ENCODE peak calls at places on chromosomes 13 and 19, in eight cellular contexts. K, L, U, S, A, Z, F and R are unnamed samples.

GRCh38 chr19:42208612-42209011 is 8.9 kb downstream of the DEDD2 start:
- DNase-seq in A (no peak), L (no peak), K (no peak), F (no peak), U (no peak), Z (no peak), S (no peak), R (no peak)

GRCh38 chr13:93270769-93271753 is 44.5 kb downstream of the GPC6 start:
- DNase-seq in F (no peak), U (no peak), Z (no peak), A (no peak), K (no peak), L (no peak), S (no peak), R (peak; percentile 43)

GRCh38 chr19:18814063-18814462 is 17.7 kb upstream of the UPF1 start:
- DNase-seq in U (no peak), K (no peak), Z (no peak), S (no peak), A (no peak), L (no peak), F (peak; percentile 54), R (no peak)

GRCh38 chr13:46575321-46575721 is 22.4 kb downstream of the LRCH1 start:
- DNase-seq in U (no peak), L (no peak), F (peak; percentile 79), S (no peak), K (no peak), Z (no peak), A (no peak), R (peak; percentile 60)

GRCh38 chr13:70249332-70250064 is 141.2 kb upstream of the KLHL1 start:
- DNase-seq in K (no peak), L (no peak), A (peak; percentile 99), Z (no peak), F (peak; percentile 50), U (no peak), S (no peak), R (peak; percentile 78)

GRCh38 chr19:56671613-56671994 is at the start of gene ZNF835:
- DNase-seq in A (peak; percentile 18), Z (peak; percentile 93), S (peak; percentile 99), L (peak; percentile 86), F (peak; percentile 22), K (peak; percentile 79), U (peak; percentile 90), R (peak; percentile 38)

GRCh38 chr13:81388400-81388799 is 1047.5 kb upstream of the SPRY2 start:
- DNase-seq in K (no peak), A (no peak), U (no peak), Z (no peak), L (no peak), S (no peak), F (no peak), R (no peak)

GRCh38 chr13:50230365-50230978 is 215.2 kb downstream of the KCNRG start:
- DNase-seq in K (no peak), F (peak; percentile 90), S (no peak), Z (no peak), U (no peak), L (no peak), A (peak; percentile 87), R (peak; percentile 90)

GRCh38 chr13:52975969-52976368 is 52.6 kb upstream of the OLFM4 start:
- DNase-seq in A (no peak), Z (no peak), S (no peak), L (no peak), F (no peak), K (no peak), U (no peak), R (no peak)

GRCh38 chr19:19434483-19435045 is 29.1 kb downstream of the GATAD2A start:
- DNase-seq in S (peak; percentile 32), U (peak; percentile 50), K (no peak), F (peak; percentile 84), L (no peak), A (no peak), Z (peak; percentile 77), R (peak; percentile 30)

GRCh38 chr13:30026093-30026492 is 175.7 kb upstream of the UBL3 start:
- DNase-seq in S (no peak), L (no peak), Z (no peak), A (no peak), F (peak; percentile 21), U (no peak), K (no peak), R (peak; percentile 41)

GRCh38 chr19:14072535-14073231 is at the start of gene MISP3:
- DNase-seq in F (no peak), U (peak; percentile 87), A (no peak), Z (no peak), K (peak; percentile 36), S (peak; percentile 61), L (no peak), R (peak; percentile 25)

GRCh38 chr13:86000546-86000945 is 201.3 kb upstream of the SLITRK6 start:
- DNase-seq in F (no peak), S (no peak), L (no peak), K (no peak), Z (no peak), U (no peak), A (peak; percentile 82), R (no peak)

GRCh38 chr13:34913040-34913439 is 29.0 kb upstream of the NBEA start:
- DNase-seq in K (no peak), S (no peak), L (peak; percentile 63), Z (no peak), A (peak; percentile 15), U (no peak), F (peak; percentile 23), R (peak; percentile 36)

GRCh38 chr19:45276284-45276687 is 25.2 kb downstream of the MARK4 start:
- DNase-seq in L (no peak), U (no peak), F (peak; percentile 23), K (no peak), Z (peak; percentile 57), A (no peak), S (no peak), R (peak; percentile 53)

GRCh38 chr13:43289458-43290255 is 266.3 kb downstream of the DNAJC15 start:
- DNase-seq in Z (no peak), F (no peak), U (no peak), K (no peak), S (no peak), A (no peak), L (no peak), R (peak; percentile 16)

GRCh38 chr19:53965091-53965490 is 2.4 kb downstream of the CACNG8 start:
- DNase-seq in S (no peak), L (no peak), K (no peak), A (no peak), F (peak; percentile 61), U (no peak), Z (no peak), R (no peak)

GRCh38 chr19:35236638-35237400 is 8.3 kb upstream of the FAM187B start:
- DNase-seq in S (no peak), K (no peak), F (no peak), Z (no peak), A (no peak), U (no peak), L (no peak), R (no peak)

GRCh38 chr13:114067381-114067885 is 65.0 kb downstream of the RASA3 start:
- DNase-seq in K (no peak), A (no peak), S (no peak), U (no peak), Z (no peak), F (peak; percentile 29), L (no peak), R (no peak)

GRCh38 chr13:106685142-106685541 is 117.2 kb upstream of the ARGLU1 start:
- DNase-seq in F (no peak), Z (no peak), S (no peak), L (no peak), A (no peak), K (no peak), U (no peak), R (no peak)

GRCh38 chr13:31790992-31791391 is 51.7 kb downstream of the RXFP2 start:
- DNase-seq in S (no peak), A (no peak), K (no peak), L (no peak), U (no peak), Z (no peak), F (no peak), R (no peak)

DNA sequence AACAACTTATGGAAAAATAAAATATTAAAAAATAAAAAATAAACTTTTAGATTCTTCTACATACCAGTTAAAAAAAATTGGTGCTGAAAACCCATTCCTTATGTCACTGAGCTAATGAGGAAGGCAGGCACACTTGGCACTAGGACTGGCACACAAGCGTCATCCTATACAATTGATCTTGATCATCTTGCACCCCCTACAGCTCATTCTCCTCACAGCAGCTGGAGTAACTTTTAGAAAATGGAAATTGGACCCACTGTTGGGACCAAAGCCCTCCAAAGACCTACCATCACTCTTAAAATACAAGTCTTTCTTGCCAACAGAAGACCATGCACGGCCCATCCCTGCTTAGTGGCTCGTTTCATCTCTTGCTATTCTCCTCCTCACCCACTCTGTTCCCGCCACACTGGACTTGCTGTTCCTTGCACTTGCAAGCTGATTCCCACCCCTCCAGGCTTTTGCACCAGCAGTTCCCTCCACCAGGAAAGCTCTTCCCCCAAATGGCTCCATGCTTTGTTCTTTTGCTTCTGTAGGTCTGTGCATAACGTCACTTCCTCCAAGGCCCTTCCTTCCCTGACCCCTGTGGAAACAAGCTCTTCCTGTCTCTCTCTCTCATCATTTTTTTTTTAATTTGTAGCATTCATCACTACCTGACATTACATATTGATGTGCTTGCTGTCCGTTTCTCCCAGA is 11.6 kb downstream of the CTU1 start:
- DNase-seq in S (no peak), F (peak; percentile 10), U (peak; percentile 28), K (no peak), A (no peak), Z (no peak), L (no peak), R (no peak)
- TF ChIP-seq CTCF in S (peak; percentile 14), F (peak; percentile 25), U (peak; percentile 31), K (no peak), A (peak; percentile 35), Z (no peak), L (peak; percentile 56), R (peak; percentile 45)

GRCh38 chr19:710767-711166 is 2.0 kb downstream of the PALM start:
- DNase-seq in L (no peak), Z (peak; percentile 57), A (no peak), F (no peak), U (no peak), S (no peak), K (no peak), R (no peak)
- H3K4me3 ChIP-seq in L (no peak overlapping the region), Z (peak overlapping the region; percentile 80), A (no peak overlapping the region), F (no peak overlapping the region), U (no peak overlapping the region), S (peak overlapping the region; percentile 83), K (no peak overlapping the region), R (no peak overlapping the region)

GRCh38 chr13:94431987-94432386 is 47.5 kb downstream of the DCT start:
- DNase-seq in F (no peak), K (no peak), S (no peak), L (no peak), U (no peak), Z (no peak), A (no peak), R (no peak)

GRCh38 chr13:94431569-94431968 is 47.9 kb downstream of the DCT start:
- DNase-seq in K (no peak), U (no peak), L (no peak), F (peak; percentile 58), Z (no peak), A (no peak), S (no peak), R (peak; percentile 48)

GRCh38 chr13:94433055-94433947 is 46.2 kb downstream of the DCT start:
- DNase-seq in K (no peak), A (peak; percentile 21), S (peak; percentile 19), F (peak; percentile 23), Z (no peak), L (peak; percentile 46), U (no peak), R (no peak)

GRCh38 chr13:94427313-94427712 is 52.2 kb downstream of the DCT start:
- DNase-seq in F (no peak), L (no peak), U (no peak), A (no peak), Z (no peak), K (no peak), S (no peak), R (no peak)
- TF ChIP-seq CTCF in F (no peak), L (no peak), U (no peak), A (no peak), Z (no peak), K (no peak), S (no peak), R (no peak)

GRCh38 chr13:112073245-112074138 is 6.5 kb downstream of the SOX1 start:
- DNase-seq in A (no peak), Z (no peak), S (no peak), L (peak; percentile 82), U (no peak), K (no peak), F (no peak), R (no peak)
- H3K4me3 ChIP-seq in A (no peak overlapping the region), Z (no peak overlapping the region), S (peak overlapping the region; percentile 16), L (peak overlapping the region; percentile 70), U (no peak overlapping the region), K (no peak overlapping the region), F (no peak overlapping the region), R (no peak overlapping the region)